ENCODE peak calls at places on chromosomes 11 and 22, in six cellular contexts. G is GM23338, W is PC-3, C is HCT116, Q is neural progenitor cell, N is hepatocyte. Y is an unnamed sample. For H3K4me1, the result is how much of the 10 kb centered on the place peaks cover.

GRCh38 chr22:37784829-37785495 is 22.8 kb upstream of the GCAT start:
- DNase-seq in C (peak), N (peak), W (peak), G (no peak), Q (no peak), Y (no peak)

GRCh38 chr22:19655399-19655798 is 58.9 kb upstream of the SEPTIN5 start:
- DNase-seq in C (no peak), N (no peak), Q (no peak), G (no peak), W (no peak), Y (no peak)

GRCh38 chr11:76234704-76235232 is 28.5 kb upstream of the WNT11 start:
- DNase-seq in G (no peak), N (no peak), Q (no peak), C (no peak), W (no peak), Y (peak)

GRCh38 chr11:2700415-2701211 is 819 bp upstream of the KCNQ1OT1 start:
- DNase-seq in C (no peak), W (peak), G (peak), N (peak), Q (peak), Y (peak)

GRCh38 chr11:60005360-60005759 is 11.6 kb upstream of the OOSP4B start:
- DNase-seq in C (no peak), N (no peak), Q (no peak), G (no peak), W (peak), Y (no peak)

GRCh38 chr11:18455686-18456372 is at the start of gene LDHAL6A:
- DNase-seq in G (peak), C (no peak), Q (no peak), W (no peak), N (no peak), Y (no peak)

GRCh38 chr22:32446321-32446720 is 17.9 kb downstream of the BPIFC start:
- DNase-seq in N (no peak), C (no peak), W (peak), Q (no peak), G (no peak), Y (no peak)

GRCh38 chr11:14414470-14415461 is 55.8 kb upstream of the RRAS2 start:
- DNase-seq in C (no peak), Q (no peak), N (no peak), G (peak), W (no peak), Y (no peak)

GRCh38 chr11:69013009-69013951 is at the start of gene MRGPRF:
- DNase-seq in Q (peak), G (peak), W (peak), C (no peak), N (peak), Y (no peak)

GRCh38 chr11:30015725-30016449 is 943 bp downstream of the KCNA4 start:
- DNase-seq in C (no peak), W (no peak), G (peak), Q (peak), N (no peak), Y (no peak)

GRCh38 chr11:36090351-36091245 is 146.7 kb downstream of the LDLRAD3 start:
- DNase-seq in N (no peak), C (no peak), G (no peak), Q (no peak), W (no peak), Y (no peak)

GRCh38 chr11:35404397-35404775 is 15.0 kb downstream of the SLC1A2 start:
- DNase-seq in N (peak), C (no peak), Q (peak), G (peak), W (peak), Y (peak)

GRCh38 chr22:31496007-31496734 is at the start of gene SFI1:
- DNase-seq in N (peak), G (peak), C (peak), W (peak), Q (peak), Y (peak)

GRCh38 chr22:48333816-48334735 is 1493.6 kb downstream of the BRD1 start:
- DNase-seq in Q (no peak), C (no peak), W (no peak), N (no peak), G (no peak), Y (no peak)

GRCh38 chr11:120703358-120704152 is 192.0 kb downstream of the GRIK4 start:
- DNase-seq in Q (no peak), W (no peak), N (no peak), C (no peak), G (no peak), Y (peak)

GRCh38 chr11:6992457-6993431 is 27.4 kb downstream of the ZNF214 start:
- DNase-seq in G (no peak), Q (no peak), W (peak), C (no peak), N (peak), Y (no peak)

GRCh38 chr22:23833017-23833795 is 5.6 kb downstream of the DERL3 start:
- DNase-seq in W (no peak), N (no peak), Q (no peak), G (no peak), C (no peak), Y (no peak)

GRCh38 chr11:10623797-10624761 is 55.6 kb upstream of the LYVE1 start:
- DNase-seq in C (peak), G (peak), N (no peak), Q (no peak), W (peak), Y (peak)

GRCh38 chr11:12845739-12846358 is 163.3 kb upstream of the RASSF10 start:
- DNase-seq in W (peak), Q (peak), N (peak), G (peak), C (no peak), Y (peak)

GRCh38 chr11:119791701-119792151 is 62.7 kb upstream of the NECTIN1 start:
- DNase-seq in G (no peak), Q (peak), C (no peak), W (no peak), N (peak), Y (no peak)

GRCh38 chr11:11981840-11982239 is 26.6 kb downstream of the DKK3 start:
- DNase-seq in W (no peak), C (no peak), G (no peak), N (no peak), Q (no peak), Y (no peak)

GRCh38 chr11:71080239-71081097 is 171.9 kb downstream of the SHANK2 start:
- DNase-seq in N (peak), C (peak), Q (peak), W (peak), G (peak), Y (peak)

GRCh38 chr11:19953342-19953741 is 206.9 kb downstream of the DBX1 start:
- DNase-seq in Q (peak), N (peak), G (peak), C (no peak), W (no peak), Y (no peak)

GRCh38 chr11:104254347-104254746 is 90.4 kb upstream of the PDGFD start:
- DNase-seq in G (peak), Q (peak), N (peak), C (peak), W (peak), Y (peak)

GRCh38 chr11:10305964-10306918 is 1.4 kb downstream of the ADM start:
- DNase-seq in G (peak), N (peak), W (peak), Q (peak), C (no peak), Y (peak)

GRCh38 chr11:128036556-128037093 is 550.7 kb downstream of the ETS1 start:
- DNase-seq in N (no peak), Q (no peak), C (no peak), G (no peak), W (no peak), Y (no peak)

GRCh38 chr11:108786281-108786990 is 121.6 kb downstream of the DDX10 start:
- DNase-seq in C (no peak), G (no peak), N (no peak), Q (no peak), W (peak), Y (no peak)

GRCh38 chr22:45781941-45782340 is 110.3 kb downstream of the ATXN10 start:
- DNase-seq in W (peak), G (no peak), Q (no peak), N (no peak), C (no peak), Y (no peak)

GRCh38 chr22:20421507-20421874 is 16.1 kb downstream of the SCARF2 start:
- DNase-seq in C (no peak), G (no peak), Q (no peak), N (no peak), W (no peak), Y (no peak)

GRCh38 chr11:125372088-125372487 is 124.0 kb downstream of the FEZ1 start:
- DNase-seq in N (no peak), Q (no peak), C (no peak), G (peak), W (no peak), Y (no peak)

GRCh38 chr22:46009730-46010129 is 32.8 kb upstream of the WNT7B start:
- DNase-seq in G (no peak), W (no peak), C (no peak), Q (no peak), N (no peak), Y (peak)

GRCh38 chr11:15059132-15059531 is 14.3 kb upstream of the CALCB start:
- DNase-seq in N (no peak), G (no peak), W (no peak), C (no peak), Q (no peak), Y (no peak)

GRCh38 chr22:19691721-19692341 is 22.5 kb upstream of the SEPTIN5 start:
- DNase-seq in N (peak), C (peak), Q (peak), G (peak), W (peak), Y (no peak)

GRCh38 chr22:36701941-36702640 is 1.5 kb downstream of the CACNG2 start:
- DNase-seq in Q (no peak), W (no peak), G (no peak), C (no peak), N (no peak), Y (no peak)

DNA sequence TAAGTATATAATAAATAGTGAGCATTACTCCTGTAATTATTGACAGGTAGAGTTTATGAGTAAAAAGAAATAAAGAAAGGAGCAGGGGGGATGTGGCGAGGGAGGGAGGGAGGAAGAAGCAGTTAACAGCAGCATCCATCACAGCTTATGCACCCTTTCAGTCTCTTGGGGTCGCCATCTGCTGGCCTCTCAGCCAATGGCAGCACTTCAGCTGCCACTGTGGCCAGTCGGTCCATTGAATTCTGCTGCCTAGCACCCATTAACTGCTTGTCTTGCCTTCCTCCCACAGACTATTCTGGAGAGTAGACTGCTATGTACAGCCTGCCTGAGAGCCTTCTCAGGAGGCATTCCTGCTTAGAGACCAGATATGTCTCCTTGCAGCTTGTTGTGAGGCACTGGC is 388.3 kb downstream of the TENM4 start:
- DNase-seq in C (no peak), N (no peak), Q (peak), G (peak), W (peak), Y (no peak)
- TF ChIP-seq EZH2phosphoT487 in C (no peak), N (no peak), Q (no peak), G (no peak), W (no peak), Y (no peak)

DNA sequence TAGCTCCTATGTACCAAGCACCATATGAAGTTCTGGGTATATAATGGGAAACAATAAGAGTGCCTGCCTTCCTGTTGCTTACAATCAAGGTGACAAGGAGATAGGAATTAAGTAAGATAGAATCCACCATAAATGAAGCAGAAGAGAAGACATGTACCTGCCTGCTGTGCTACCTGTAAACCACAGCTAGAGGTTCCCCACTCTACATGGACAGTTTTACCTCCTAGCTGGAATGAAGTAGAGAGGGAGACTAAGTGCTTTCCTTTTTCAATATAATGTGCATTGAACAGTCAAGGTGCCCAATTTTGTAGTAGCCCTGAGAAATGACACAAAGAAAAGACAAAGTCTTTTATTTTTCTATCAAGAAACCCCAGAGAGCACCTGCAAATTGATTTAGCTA is 984.6 kb downstream of the DLG2 start:
- DNase-seq in Q (no peak), N (no peak), G (peak), W (no peak), C (no peak), Y (no peak)
- TF ChIP-seq CTCF in Q (no peak), N (no peak), G (no peak), W (peak), C (no peak), Y (no peak)

DNA sequence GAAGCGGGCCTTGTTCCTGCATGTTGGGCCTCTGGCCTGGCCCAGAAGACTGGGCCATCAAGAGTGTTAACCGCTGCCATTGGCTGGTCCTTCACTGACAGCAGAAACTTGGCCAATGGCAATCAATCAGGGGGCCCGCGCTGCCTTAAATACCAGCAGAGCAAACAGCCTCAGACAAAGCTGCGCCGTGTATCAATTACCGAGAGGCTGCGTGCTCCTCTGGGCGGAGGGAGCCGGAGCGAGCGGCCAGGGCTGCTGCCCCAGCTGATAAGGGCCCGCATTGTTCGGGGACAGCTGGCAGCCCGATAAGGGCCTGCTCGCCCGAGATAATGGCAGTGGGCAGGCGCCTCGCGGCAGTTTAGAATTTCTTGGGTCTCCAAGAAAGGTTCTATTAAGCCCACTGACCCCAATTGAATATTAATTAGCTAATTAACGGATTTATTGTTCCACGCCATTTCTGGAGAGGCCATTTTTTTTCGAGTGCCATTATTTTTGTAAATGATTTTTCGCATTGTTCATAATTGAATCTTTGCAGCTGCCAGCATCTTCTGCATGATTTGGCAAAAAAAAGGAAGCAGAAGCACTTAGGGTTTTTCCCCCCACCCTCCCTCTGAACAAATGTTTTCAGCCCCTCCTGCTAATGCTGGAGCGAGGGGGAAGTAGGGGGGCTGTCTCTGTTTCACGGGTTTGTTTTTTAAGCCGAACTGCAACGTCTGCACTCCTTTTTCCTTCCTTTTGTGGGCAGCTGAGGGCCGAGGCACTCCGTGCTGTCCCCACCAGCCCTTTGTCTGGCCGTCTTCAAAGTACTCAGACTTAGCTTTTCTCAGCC is 37.6 kb upstream of the RIC3 start:
- DNase-seq in Q (peak), N (no peak), G (peak), C (no peak), W (no peak), Y (no peak)
- H3K4me1 ChIP-seq in Q (under half), N (under half), G (under half), C (under half), W (under half), Y (under half)

GRCh38 chr22:50560034-50560433 is 2.7 kb downstream of the SYCE3 start:
- DNase-seq in C (no peak), Q (no peak), N (no peak), G (no peak), W (no peak), Y (no peak)
- TF ChIP-seq EZH2phosphoT487 in C (no peak), Q (no peak), N (no peak), G (no peak), W (no peak), Y (no peak)

Y was measured in MM.1S.